ENCODE peak calls at places on chromosomes 4 and X, in five cellular contexts. P is GM04504, R is Panc1, I is A172, T is naive B cell. M is an unnamed sample.

GRCh38 chr4:6380746-6381411 is 91.5 kb downstream of the PPP2R2C start:
- DNase-seq in P (no peak), R (no peak), I (no peak), T (no peak), M (no peak)

GRCh38 chr4:31089815-31090214 is 369.6 kb downstream of the PCDH7 start:
- DNase-seq in P (no peak), R (no peak), I (peak; percentile 89), T (no peak), M (peak; percentile 88)

GRCh38 chr4:64713256-64713840 is 304.1 kb upstream of the TECRL start:
- DNase-seq in P (peak; percentile 3), R (no peak), I (peak; percentile 2), T (no peak), M (peak; percentile 24)

GRCh38 chr4:184548651-184549341 is 74.4 kb upstream of the IRF2 start:
- DNase-seq in P (no peak), R (no peak), I (peak; percentile 65), T (no peak), M (no peak)

GRCh38 chr4:182826391-182826790 is 90.8 kb downstream of the DCTD start:
- DNase-seq in P (no peak), R (no peak), I (no peak), T (no peak), M (no peak)

GRCh38 chr4:173167793-173168395 is 717 bp upstream of the GALNT7 start:
- DNase-seq in P (no peak), R (no peak), I (peak; percentile 42), T (peak; percentile 29), M (peak; percentile 52)

GRCh38 chr4:80367737-80368136 is 32.2 kb downstream of the CFAP299 start:
- DNase-seq in P (peak; percentile 35), R (no peak), I (no peak), T (no peak), M (no peak)

GRCh38 chr4:184731056-184731455 is 2.8 kb downstream of the CENPU start:
- DNase-seq in P (no peak), R (no peak), I (no peak), T (no peak), M (no peak)

GRCh38 chrX:68681443-68681941 is 34.0 kb downstream of the STARD8 start:
- DNase-seq in P (no peak), R (no peak), I (peak; percentile 54), T (no peak), M (no peak)

GRCh38 chr4:74631338-74631737 is 163.0 kb downstream of the BTC start:
- DNase-seq in P (no peak), R (no peak), I (no peak), T (no peak), M (no peak)

GRCh38 chr4:101969965-101970364 is 179.4 kb downstream of the BANK1 start:
- DNase-seq in P (no peak), R (no peak), I (no peak), T (no peak), M (no peak)

GRCh38 chrX:71144651-71145050 is at the start of gene NLGN3:
- DNase-seq in P (no peak), R (no peak), I (no peak), T (no peak), M (no peak)

GRCh38 chrX:13659057-13659456 is 6.1 kb downstream of the TCEANC start:
- DNase-seq in P (no peak), R (no peak), I (no peak), T (no peak), M (no peak)

GRCh38 chr4:174910271-174910670 is 7.9 kb upstream of the ADAM29 start:
- DNase-seq in P (no peak), R (no peak), I (no peak), T (no peak), M (no peak)

GRCh38 chrX:130909469-130910136 is 6.6 kb upstream of the ENOX2 start:
- DNase-seq in P (no peak), R (no peak), I (no peak), T (no peak), M (no peak)

GRCh38 chrX:40496728-40497127 is 84.0 kb upstream of the ATP6AP2 start:
- DNase-seq in P (no peak), R (no peak), I (no peak), T (no peak), M (no peak)

GRCh38 chrX:79325263-79325958 is 41.7 kb downstream of the ITM2A start:
- DNase-seq in P (no peak), R (no peak), I (no peak), T (no peak), M (no peak)

GRCh38 chr4:85228264-85228663 is 246.7 kb upstream of the ARHGAP24 start:
- DNase-seq in P (no peak), R (no peak), I (no peak), T (no peak), M (no peak)

GRCh38 chr4:65943076-65943475 is 272.8 kb upstream of the EPHA5 start:
- DNase-seq in P (no peak), R (no peak), I (peak; percentile 82), T (no peak), M (peak; percentile 10)

GRCh38 chrX:43655151-43655676 is 885 bp upstream of the MAOA start:
- DNase-seq in P (no peak), R (no peak), I (peak; percentile 13), T (peak; percentile 17), M (no peak)

GRCh38 chrX:65607070-65607742 is 60.2 kb upstream of the MSN start:
- DNase-seq in P (no peak), R (no peak), I (peak; percentile 17), T (no peak), M (no peak)

GRCh38 chrX:50495616-50496015 is 25.0 kb upstream of the DGKK start:
- DNase-seq in P (no peak), R (no peak), I (no peak), T (no peak), M (no peak)